ENCODE peak calls at places on chromosomes 3 and 15, in four cellular contexts. One of them, this sample, is unnamed.

GRCh38 chr15:70507772-70508351 is 255.5 kb downstream of the UACA start:
- DNase-seq in brain microvascular endothelial cell: peak
- DNase-seq in sigmoid colon: no peak
- DNase-seq in cardiac fibroblast: peak
- DNase-seq in this sample: no peak

GRCh38 chr3:144265527-144266100 is 294.0 kb downstream of the DIPK2A start:
- DNase-seq in brain microvascular endothelial cell: no peak
- DNase-seq in sigmoid colon: no peak
- DNase-seq in cardiac fibroblast: peak
- DNase-seq in this sample: no peak

GRCh38 chr3:154152741-154153140 is 31.6 kb downstream of the ARHGEF26 start:
- DNase-seq in sigmoid colon: no peak
- DNase-seq in brain microvascular endothelial cell: no peak
- DNase-seq in cardiac fibroblast: peak
- DNase-seq in this sample: no peak

GRCh38 chr3:128294999-128295468 is 141.8 kb downstream of the EEFSEC start:
- DNase-seq in brain microvascular endothelial cell: no peak
- DNase-seq in sigmoid colon: no peak
- DNase-seq in cardiac fibroblast: no peak
- DNase-seq in this sample: no peak

GRCh38 chr3:135013206-135013605 is 218.1 kb downstream of the EPHB1 start:
- DNase-seq in sigmoid colon: no peak
- DNase-seq in cardiac fibroblast: no peak
- DNase-seq in brain microvascular endothelial cell: no peak
- DNase-seq in this sample: no peak

GRCh38 chr15:58731756-58732535 is 17.6 kb downstream of the ADAM10 start:
- DNase-seq in cardiac fibroblast: peak
- DNase-seq in sigmoid colon: no peak
- DNase-seq in brain microvascular endothelial cell: peak
- DNase-seq in this sample: no peak

GRCh38 chr3:79820089-79820488 is 52.3 kb upstream of the ROBO1 start:
- DNase-seq in brain microvascular endothelial cell: no peak
- DNase-seq in sigmoid colon: no peak
- DNase-seq in cardiac fibroblast: no peak
- DNase-seq in this sample: no peak

GRCh38 chr3:188975612-188976314 is 196.0 kb upstream of the TPRG1 start:
- DNase-seq in sigmoid colon: no peak
- DNase-seq in cardiac fibroblast: no peak
- DNase-seq in brain microvascular endothelial cell: peak
- DNase-seq in this sample: no peak

GRCh38 chr3:64244011-64244942 is 19.0 kb upstream of the PRICKLE2 start:
- DNase-seq in sigmoid colon: no peak
- DNase-seq in cardiac fibroblast: peak
- DNase-seq in brain microvascular endothelial cell: peak
- DNase-seq in this sample: no peak

GRCh38 chr15:90035835-90036220 is 34.7 kb downstream of the ZNF710 start:
- DNase-seq in brain microvascular endothelial cell: no peak
- DNase-seq in cardiac fibroblast: no peak
- DNase-seq in sigmoid colon: peak
- DNase-seq in this sample: no peak

GRCh38 chr15:74130089-74130848 is at the start of gene ISLR2:
- DNase-seq in sigmoid colon: no peak
- DNase-seq in cardiac fibroblast: no peak
- DNase-seq in brain microvascular endothelial cell: no peak
- DNase-seq in this sample: no peak

GRCh38 chr3:183027276-183027675 is 46.9 kb upstream of the DCUN1D1 start:
- DNase-seq in brain microvascular endothelial cell: no peak
- DNase-seq in cardiac fibroblast: no peak
- DNase-seq in sigmoid colon: no peak
- DNase-seq in this sample: no peak

GRCh38 chr15:48010321-48010720 is 110.5 kb upstream of the SLC24A5 start:
- DNase-seq in cardiac fibroblast: no peak
- DNase-seq in sigmoid colon: no peak
- DNase-seq in brain microvascular endothelial cell: no peak
- DNase-seq in this sample: no peak

GRCh38 chr15:42108189-42108588 is 13.8 kb upstream of the PLA2G4D start:
- DNase-seq in cardiac fibroblast: no peak
- DNase-seq in sigmoid colon: no peak
- DNase-seq in brain microvascular endothelial cell: no peak
- DNase-seq in this sample: no peak

GRCh38 chr15:81338422-81339007 is 14.6 kb upstream of the STARD5 start:
- DNase-seq in cardiac fibroblast: peak
- DNase-seq in brain microvascular endothelial cell: peak
- DNase-seq in sigmoid colon: peak
- DNase-seq in this sample: no peak

GRCh38 chr3:33131328-33132018 is 17.7 kb downstream of the CRTAP start:
- DNase-seq in sigmoid colon: no peak
- DNase-seq in brain microvascular endothelial cell: peak
- DNase-seq in cardiac fibroblast: peak
- DNase-seq in this sample: no peak

GRCh38 chr3:146493221-146493620 is 23.9 kb upstream of the PLSCR2 start:
- DNase-seq in brain microvascular endothelial cell: no peak
- DNase-seq in cardiac fibroblast: peak
- DNase-seq in sigmoid colon: no peak
- DNase-seq in this sample: no peak

GRCh38 chr3:171116365-171116764 is 89.8 kb upstream of the SLC2A2 start:
- DNase-seq in sigmoid colon: no peak
- DNase-seq in brain microvascular endothelial cell: no peak
- DNase-seq in cardiac fibroblast: peak
- DNase-seq in this sample: no peak

GRCh38 chr15:41258706-41259471 is 27.8 kb downstream of the CHP1 start:
- DNase-seq in sigmoid colon: no peak
- DNase-seq in brain microvascular endothelial cell: no peak
- DNase-seq in cardiac fibroblast: peak
- DNase-seq in this sample: no peak

DNA sequence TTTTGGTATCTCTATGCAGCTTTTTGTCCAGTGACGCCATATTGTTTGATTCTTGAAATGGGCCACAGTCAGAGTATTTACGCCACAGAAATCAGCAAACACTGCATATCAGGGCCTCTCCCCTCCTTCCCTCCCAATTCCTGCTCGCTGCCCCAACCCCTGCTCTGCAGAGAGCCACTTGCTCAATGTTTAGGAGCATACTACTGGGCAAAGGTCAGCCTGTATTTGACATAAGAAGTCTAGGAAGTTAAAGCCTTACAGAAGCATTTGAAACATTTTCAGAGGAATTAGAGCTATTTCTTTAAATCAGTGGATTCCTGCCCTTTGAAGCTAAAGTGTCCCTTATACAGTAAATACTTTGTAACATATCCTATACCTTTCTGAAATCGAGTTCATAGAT is 17.4 kb upstream of the RARB start:
- DNase-seq in sigmoid colon: no peak
- DNase-seq in cardiac fibroblast: no peak
- DNase-seq in brain microvascular endothelial cell: no peak
- DNase-seq in this sample: no peak
- TF ChIP-seq CTCF in sigmoid colon: no peak
- TF ChIP-seq CTCF in cardiac fibroblast: no peak
- TF ChIP-seq CTCF in brain microvascular endothelial cell: no peak
- TF ChIP-seq CTCF in this sample: no peak

GRCh38 chr15:40038267-40038653 is 721 bp downstream of the SRP14 start:
- DNase-seq in brain microvascular endothelial cell: no peak
- DNase-seq in cardiac fibroblast: peak
- DNase-seq in sigmoid colon: no peak
- DNase-seq in this sample: no peak

GRCh38 chr15:40040293-40040635 is 1.3 kb upstream of the SRP14 start:
- DNase-seq in cardiac fibroblast: no peak
- DNase-seq in sigmoid colon: peak
- DNase-seq in brain microvascular endothelial cell: no peak
- DNase-seq in this sample: no peak

GRCh38 chr15:40042791-40043320 is 3.9 kb upstream of the SRP14 start:
- DNase-seq in brain microvascular endothelial cell: no peak
- DNase-seq in cardiac fibroblast: no peak
- DNase-seq in sigmoid colon: peak
- DNase-seq in this sample: no peak

GRCh38 chr15:40040770-40041169 is 1.8 kb upstream of the SRP14 start:
- DNase-seq in sigmoid colon: peak
- DNase-seq in cardiac fibroblast: no peak
- DNase-seq in brain microvascular endothelial cell: no peak
- DNase-seq in this sample: no peak

DNA sequence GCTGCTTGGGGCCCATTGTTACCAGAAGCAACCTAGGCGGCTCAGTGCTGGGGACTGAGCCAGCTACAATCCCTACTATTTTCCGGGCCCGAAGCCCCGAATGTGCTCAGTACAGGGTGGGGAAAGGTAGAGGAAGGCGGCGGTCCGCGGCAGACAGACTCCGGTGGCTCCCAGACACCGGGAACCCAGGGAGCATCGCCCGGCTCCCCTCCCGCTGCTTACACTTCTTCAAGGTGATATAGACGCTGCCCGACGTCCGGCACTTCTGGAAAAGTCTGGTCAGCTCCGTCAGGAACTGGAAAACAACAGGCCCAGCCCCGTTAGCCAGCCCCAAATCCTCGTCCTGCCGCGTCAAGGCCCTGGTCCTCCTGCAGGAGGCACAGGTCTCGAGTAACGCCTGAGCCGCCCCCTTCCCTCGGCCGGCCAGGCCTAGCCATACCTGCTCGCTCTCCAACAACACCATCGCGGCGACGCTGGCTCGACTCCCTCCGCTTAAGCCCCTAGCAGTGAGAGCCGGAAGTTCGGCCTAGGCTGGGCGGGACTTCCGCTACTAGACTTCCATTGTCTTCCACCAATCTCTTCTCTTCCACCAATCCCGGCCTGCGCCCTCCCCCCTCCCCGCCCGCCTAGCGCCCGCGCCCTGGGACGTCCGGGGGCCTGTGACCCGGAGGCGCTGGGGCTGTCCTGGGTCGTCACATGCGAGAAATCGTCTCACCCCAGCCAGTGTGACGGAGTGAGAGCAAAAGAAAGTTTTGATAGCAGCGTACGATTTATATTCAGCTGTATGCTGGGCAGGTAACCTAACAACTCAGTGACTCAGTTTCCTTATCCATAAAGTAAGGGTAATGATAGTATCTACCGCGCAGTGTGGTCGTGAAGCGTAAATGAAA is at the start of gene SRP14:
- DNase-seq in brain microvascular endothelial cell: peak
- DNase-seq in cardiac fibroblast: peak
- DNase-seq in sigmoid colon: peak
- DNase-seq in this sample: peak
- H3K4me3 ChIP-seq in brain microvascular endothelial cell: peak
- H3K4me3 ChIP-seq in cardiac fibroblast: peak
- H3K4me3 ChIP-seq in sigmoid colon: peak
- H3K4me3 ChIP-seq in this sample: peak

GRCh38 chr3:30658328-30659052 is 52.1 kb downstream of the TGFBR2 start:
- DNase-seq in cardiac fibroblast: peak
- DNase-seq in sigmoid colon: no peak
- DNase-seq in brain microvascular endothelial cell: peak
- DNase-seq in this sample: no peak
- TF ChIP-seq CTCF in cardiac fibroblast: no peak
- TF ChIP-seq CTCF in sigmoid colon: no peak
- TF ChIP-seq CTCF in brain microvascular endothelial cell: no peak
- TF ChIP-seq CTCF in this sample: no peak

GRCh38 chr3:38497026-38497425 is 886 bp downstream of the EXOG start:
- DNase-seq in cardiac fibroblast: peak
- DNase-seq in sigmoid colon: no peak
- DNase-seq in brain microvascular endothelial cell: no peak
- DNase-seq in this sample: no peak
- H3K4me3 ChIP-seq in cardiac fibroblast: peak
- H3K4me3 ChIP-seq in sigmoid colon: peak
- H3K4me3 ChIP-seq in brain microvascular endothelial cell: peak
- H3K4me3 ChIP-seq in this sample: peak

DNA sequence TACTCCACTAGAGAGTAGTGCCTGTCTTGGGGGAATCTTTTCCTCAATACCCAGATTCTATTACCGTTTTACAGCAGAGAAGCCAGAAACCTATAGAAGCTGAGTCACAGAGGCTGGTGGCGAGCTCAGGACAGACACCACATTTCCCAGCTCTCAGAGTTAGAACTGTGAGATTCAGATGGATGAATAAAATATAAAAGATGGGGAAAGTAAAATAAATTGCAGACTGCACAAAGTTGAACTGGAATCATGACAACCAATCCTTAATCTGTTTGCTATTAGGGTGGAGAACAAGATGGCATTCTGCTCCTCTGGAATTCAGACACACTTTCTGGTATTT is 40.5 kb upstream of the CMSS1 start:
- DNase-seq in brain microvascular endothelial cell: no peak
- DNase-seq in sigmoid colon: no peak
- DNase-seq in cardiac fibroblast: no peak
- DNase-seq in this sample: no peak
- TF ChIP-seq CTCF in brain microvascular endothelial cell: no peak
- TF ChIP-seq CTCF in sigmoid colon: no peak
- TF ChIP-seq CTCF in cardiac fibroblast: no peak
- TF ChIP-seq CTCF in this sample: no peak

DNA sequence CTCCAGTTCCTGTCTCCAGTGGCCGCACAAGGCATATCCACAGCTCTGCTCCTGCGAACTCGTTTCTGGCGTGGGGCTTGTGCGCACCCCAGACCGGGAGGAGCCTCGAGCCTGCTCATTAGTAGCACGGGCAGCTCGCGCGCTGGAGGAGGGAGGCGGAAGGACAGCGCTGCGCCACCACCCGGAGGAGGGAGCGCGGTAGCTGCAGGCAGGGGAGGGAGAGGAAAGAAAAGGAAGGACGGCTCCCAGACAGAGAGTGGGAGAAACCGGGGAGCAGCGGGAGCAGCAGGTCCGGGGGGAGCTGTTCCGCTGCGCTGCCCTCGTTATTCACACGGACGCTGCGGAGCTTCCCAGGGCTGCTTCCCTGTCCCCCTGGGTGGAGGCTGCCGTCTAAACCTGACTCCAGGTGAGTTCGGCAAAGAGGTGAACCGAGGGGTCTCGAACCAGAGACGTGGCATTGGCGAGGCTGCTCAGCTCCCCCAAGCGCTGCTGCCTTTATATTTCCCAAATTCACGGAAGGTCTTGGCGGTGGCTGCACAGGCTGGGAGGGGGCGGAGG is 121.3 kb upstream of the ZNF717 start:
- DNase-seq in cardiac fibroblast: peak
- DNase-seq in brain microvascular endothelial cell: peak
- DNase-seq in sigmoid colon: peak
- DNase-seq in this sample: peak
- H3K4me3 ChIP-seq in cardiac fibroblast: no peak
- H3K4me3 ChIP-seq in brain microvascular endothelial cell: peak
- H3K4me3 ChIP-seq in sigmoid colon: peak
- H3K4me3 ChIP-seq in this sample: no peak

DNA sequence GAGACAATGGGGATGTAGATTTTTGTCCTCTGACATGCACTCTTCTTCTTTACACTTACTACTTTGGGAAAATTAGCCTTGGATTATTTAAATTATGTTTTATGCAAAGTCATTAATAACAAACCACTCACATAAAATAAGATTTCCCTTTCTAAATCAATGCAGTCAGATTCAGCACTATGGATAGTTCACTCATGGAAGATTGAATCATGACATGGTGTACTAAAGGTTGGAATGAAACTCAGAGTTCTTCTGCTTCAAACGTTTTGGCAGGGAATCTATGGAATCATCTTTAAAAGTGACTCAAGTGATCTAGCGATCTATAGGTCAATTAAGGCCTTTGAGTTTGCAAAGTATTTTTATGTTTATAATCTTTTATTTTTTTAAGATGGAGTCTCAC is 154.3 kb downstream of the KCNMB2 start:
- DNase-seq in sigmoid colon: no peak
- DNase-seq in cardiac fibroblast: peak
- DNase-seq in brain microvascular endothelial cell: no peak
- DNase-seq in this sample: no peak
- TF ChIP-seq CTCF in sigmoid colon: no peak
- TF ChIP-seq CTCF in cardiac fibroblast: no peak
- TF ChIP-seq CTCF in brain microvascular endothelial cell: no peak
- TF ChIP-seq CTCF in this sample: no peak

GRCh38 chr15:37103475-37104071 is 3.2 kb upstream of the MEIS2 start:
- DNase-seq in sigmoid colon: no peak
- DNase-seq in cardiac fibroblast: no peak
- DNase-seq in brain microvascular endothelial cell: no peak
- DNase-seq in this sample: peak
- H3K4me3 ChIP-seq in sigmoid colon: peak
- H3K4me3 ChIP-seq in cardiac fibroblast: peak
- H3K4me3 ChIP-seq in brain microvascular endothelial cell: no peak
- H3K4me3 ChIP-seq in this sample: peak